ENCODE peak calls at places on chromosomes 13 and 19, in four cellular contexts. S is cardiac muscle cell, Y is esophagus squamous epithelium, A is testis. J is an unnamed sample.

GRCh38 chr13:47679391-47679790 is 321.7 kb downstream of the SUCLA2 start:
- DNase-seq in Y (no peak), S (peak; percentile 73), A (no peak), J (no peak)

GRCh38 chr19:8221161-8221560 is 12.0 kb downstream of the CERS4 start:
- DNase-seq in Y (no peak), A (peak; percentile 89), S (no peak), J (no peak)

GRCh38 chr13:99687728-99688397 is 186.6 kb downstream of the TM9SF2 start:
- DNase-seq in Y (no peak), S (no peak), A (no peak), J (no peak)

GRCh38 chr19:41050426-41050825 is 37.8 kb upstream of the CYP2A13 start:
- DNase-seq in S (no peak), Y (no peak), A (no peak), J (no peak)

GRCh38 chr13:103876571-103876970 is 810.4 kb upstream of the SLC10A2 start:
- DNase-seq in Y (no peak), A (no peak), S (no peak), J (no peak)

GRCh38 chr19:22428299-22428913 is 6.3 kb upstream of the ZNF98 start:
- DNase-seq in A (no peak), Y (no peak), S (no peak), J (no peak)

GRCh38 chr19:13011653-13012389 is 16.5 kb downstream of the NFIX start:
- DNase-seq in A (peak; percentile 59), Y (no peak), S (no peak), J (no peak)

GRCh38 chr19:46714523-46715106 is 2.3 kb downstream of the PRKD2 start:
- DNase-seq in S (no peak), A (no peak), Y (no peak), J (no peak)

GRCh38 chr19:22735911-22736645 is 47.9 kb downstream of the ZNF99 start:
- DNase-seq in S (no peak), Y (no peak), A (no peak), J (no peak)

GRCh38 chr19:4014541-4015491 is 7.3 kb downstream of the PIAS4 start:
- DNase-seq in A (peak; percentile 33), Y (no peak), S (no peak), J (peak; percentile 80)

GRCh38 chr19:54341295-54341694 is 2.3 kb upstream of the LILRA4 start:
- DNase-seq in Y (no peak), S (no peak), A (no peak), J (no peak)

GRCh38 chr19:1259206-1259872 is 9.8 kb upstream of the CIRBP start:
- DNase-seq in S (peak; percentile 68), A (no peak), Y (no peak), J (peak; percentile 63)

GRCh38 chr19:13526552-13526951 is 20.3 kb upstream of the CACNA1A start:
- DNase-seq in Y (no peak), S (peak; percentile 36), A (no peak), J (peak; percentile 28)

GRCh38 chr19:15280915-15281683 is 48.9 kb upstream of the EPHX3 start:
- DNase-seq in S (peak; percentile 91), A (peak; percentile 89), Y (no peak), J (peak; percentile 85)

GRCh38 chr19:10815969-10816635 is 19.9 kb downstream of the TMED1 start:
- DNase-seq in Y (no peak), A (peak; percentile 12), S (no peak), J (no peak)

GRCh38 chr19:11410682-11411081 is 8.4 kb downstream of the RGL3 start:
- DNase-seq in Y (no peak), A (no peak), S (no peak), J (no peak)

GRCh38 chr19:53537523-53538377 is at the start of gene ZNF331:
- DNase-seq in S (peak; percentile 82), A (peak; percentile 85), Y (peak; percentile 45), J (peak; percentile 80)

GRCh38 chr19:31725051-31725450 is 375.8 kb upstream of the TSHZ3 start:
- DNase-seq in A (no peak), S (peak; percentile 56), Y (no peak), J (no peak)

GRCh38 chr19:3404324-3405260 is 38.2 kb downstream of the NFIC start:
- DNase-seq in S (peak; percentile 95), Y (no peak), A (peak; percentile 87), J (no peak)

GRCh38 chr19:36488816-36489138 is 584 bp downstream of the ZNF566 start:
- DNase-seq in Y (no peak), A (peak; percentile 44), S (no peak), J (peak; percentile 49)

GRCh38 chr19:24074720-24075119 is 12.3 kb upstream of the ZNF254 start:
- DNase-seq in A (no peak), Y (no peak), S (peak; percentile 36), J (no peak)

GRCh38 chr13:55244991-55245644 is 1895.6 kb upstream of the PRR20A start:
- DNase-seq in A (no peak), Y (no peak), S (no peak), J (peak; percentile 28)

GRCh38 chr13:87907202-87907601 is 236.0 kb downstream of the SLITRK5 start:
- DNase-seq in A (no peak), S (no peak), Y (no peak), J (no peak)

GRCh38 chr19:13880059-13880672 is 3.2 kb downstream of the NANOS3 start:
- DNase-seq in A (peak; percentile 98), S (peak; percentile 97), Y (peak; percentile 82), J (peak; percentile 98)

GRCh38 chr19:9934132-9934950 is 2.0 kb downstream of the OLFM2 start:
- DNase-seq in S (peak; percentile 77), A (peak; percentile 90), Y (no peak), J (peak; percentile 86)

GRCh38 chr19:8517551-8518442 is 3.8 kb upstream of the ZNF414 start:
- DNase-seq in A (no peak), S (peak; percentile 82), Y (no peak), J (no peak)

GRCh38 chr13:42330991-42331390 is 59.0 kb downstream of the AKAP11 start:
- DNase-seq in S (no peak), Y (no peak), A (no peak), J (no peak)

GRCh38 chr19:13758795-13759194 is 5.5 kb upstream of the MRI1 start:
- DNase-seq in A (no peak), Y (no peak), S (no peak), J (no peak)

GRCh38 chr19:33794578-33795369 is 1.9 kb upstream of the KCTD15 start:
- DNase-seq in S (peak; percentile 50), A (no peak), Y (no peak), J (no peak)

GRCh38 chr13:45073809-45074208 is 46.5 kb upstream of the GTF2F2 start:
- DNase-seq in S (no peak), Y (no peak), A (no peak), J (peak; percentile 10)

GRCh38 chr19:47572635-47573034 is 313 bp downstream of the ZNF541 start:
- DNase-seq in A (no peak), Y (no peak), S (no peak), J (no peak)

GRCh38 chr19:31826325-31826724 is 477.1 kb upstream of the TSHZ3 start:
- DNase-seq in A (no peak), S (no peak), Y (no peak), J (no peak)

GRCh38 chr19:5588906-5589676 is 21.3 kb upstream of the TINCR start:
- DNase-seq in Y (no peak), A (no peak), S (no peak), J (no peak)

GRCh38 chr19:45746866-45747265 is 13.6 kb downstream of the MEIOSIN start:
- DNase-seq in Y (no peak), A (no peak), S (no peak), J (no peak)

GRCh38 chr13:83162493-83162892 is 719.8 kb downstream of the SLITRK1 start:
- DNase-seq in S (peak; percentile 32), A (no peak), Y (no peak), J (no peak)
- H3K4me3 ChIP-seq in S (no peak overlapping the region), A (no peak overlapping the region), Y (no peak overlapping the region), J (no peak overlapping the region)

DNA sequence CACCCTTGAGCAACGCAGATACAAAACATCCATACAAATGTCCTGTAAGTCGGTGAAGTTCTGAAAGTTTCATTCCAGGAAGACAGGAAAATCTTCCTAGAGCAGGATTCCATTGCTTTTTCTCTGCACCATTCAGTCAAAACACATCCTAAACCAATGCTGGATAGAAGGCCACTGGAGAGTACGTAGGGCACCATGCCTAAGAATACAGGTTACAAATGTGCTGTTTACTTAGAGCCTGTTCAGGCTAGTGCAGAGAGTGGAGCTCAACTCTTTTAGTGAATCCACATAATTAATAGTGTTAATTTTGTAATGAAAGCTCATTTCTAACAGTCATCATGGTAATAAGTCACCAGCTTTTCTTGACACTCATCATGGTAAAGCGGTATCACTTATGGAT is 187.6 kb downstream of the NHLRC3 start:
- DNase-seq in A (no peak), S (no peak), Y (no peak), J (no peak)
- TF ChIP-seq CTCF in A (no peak), S (no peak), Y (no peak), J (no peak)

GRCh38 chr19:52191951-52192350 is 2.1 kb downstream of the PPP2R1A start:
- DNase-seq in S (no peak), A (peak; percentile 57), Y (no peak), J (no peak)

GRCh38 chr19:52188822-52189744 is 769 bp upstream of the PPP2R1A start:
- DNase-seq in Y (peak; percentile 100), S (no peak), A (no peak), J (peak; percentile 71)

GRCh38 chr19:52191374-52191773 is 1.5 kb downstream of the PPP2R1A start:
- DNase-seq in S (no peak), A (no peak), Y (no peak), J (no peak)

GRCh38 chr19:52189745-52190678 is at the start of gene PPP2R1A:
- DNase-seq in A (peak; percentile 100), S (peak; percentile 100), Y (peak; percentile 100), J (peak; percentile 98)

GRCh38 chr19:52190679-52191293 is 934 bp downstream of the PPP2R1A start:
- DNase-seq in S (peak; percentile 58), A (peak; percentile 44), Y (no peak), J (no peak)
- H3K4me1 ChIP-seq in S (peaks cover 23% of the 10 kb centered on the region), A (peaks cover 24% of the 10 kb centered on the region), Y (peaks cover 25% of the 10 kb centered on the region), J (peaks cover 3% of the 10 kb centered on the region)

GRCh38 chr13:27789153-27789494 is 3.2 kb upstream of the GSX1 start:
- DNase-seq in Y (no peak), A (no peak), S (no peak), J (no peak)

GRCh38 chr13:27790523-27790922 is 1.8 kb upstream of the GSX1 start:
- DNase-seq in S (no peak), Y (no peak), A (no peak), J (no peak)

GRCh38 chr13:27791146-27791900 is 960 bp upstream of the GSX1 start:
- DNase-seq in Y (no peak), A (no peak), S (no peak), J (no peak)

GRCh38 chr13:27788271-27788670 is 4.0 kb upstream of the GSX1 start:
- DNase-seq in S (no peak), A (no peak), Y (no peak), J (no peak)

DNA sequence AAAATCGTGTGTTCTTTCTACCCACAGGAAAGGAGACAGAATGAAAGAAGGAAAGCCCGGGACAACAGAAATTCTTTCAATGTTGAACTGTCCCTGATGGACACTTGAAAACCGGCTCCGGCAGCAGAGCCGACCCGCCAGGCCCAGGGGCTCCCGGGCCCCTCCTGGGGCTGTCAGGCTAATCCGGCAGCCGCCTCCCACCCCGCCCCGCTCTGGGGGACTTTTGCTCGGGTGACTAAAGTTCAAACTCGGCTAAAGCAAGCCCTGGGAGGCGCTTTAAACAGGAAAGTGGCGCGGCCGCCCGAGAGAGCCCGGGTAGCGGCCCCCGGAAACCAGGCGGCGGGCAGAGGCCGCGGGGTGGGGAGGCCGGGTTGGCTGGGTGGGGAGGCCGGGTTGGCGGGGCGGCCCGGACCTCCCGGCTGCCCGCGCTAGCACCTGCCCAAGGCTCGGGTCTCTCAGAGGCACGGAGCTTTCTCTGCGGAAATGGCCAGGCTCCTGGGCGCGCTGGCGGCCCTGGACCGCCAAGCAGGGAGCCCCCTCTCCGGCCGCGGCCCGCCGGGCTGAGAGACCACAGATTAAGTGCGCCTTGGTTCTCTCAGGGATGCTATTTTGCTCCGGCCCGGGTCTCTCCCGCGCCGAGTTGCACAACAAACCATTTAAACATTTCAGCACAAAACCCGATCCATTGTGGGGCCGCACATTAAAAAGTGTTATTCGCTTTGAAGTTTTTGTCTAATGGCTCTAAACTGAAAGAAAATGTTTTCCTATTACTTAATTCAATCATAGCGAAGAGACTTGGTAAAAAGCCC is 2.6 kb upstream of the GSX1 start:
- DNase-seq in A (no peak), S (no peak), Y (no peak), J (no peak)
- H3K4me3 ChIP-seq in A (peak overlapping the region; percentile 38), S (no peak overlapping the region), Y (peak overlapping the region; percentile 53), J (no peak overlapping the region)

J was measured in BE2C.